ENCODE peak calls at places on chromosomes 6 and 20, in five cellular contexts. U is cardiac muscle cell, T is pancreas, J is PC-9, Q is heart left ventricle. I is an unnamed sample. For H3K9me3, the result is how much of the 10 kb centered on the place peaks cover.

GRCh38 chr6:43091592-43091991 is 15.5 kb downstream of the PTK7 start:
- DNase-seq in U (no peak), T (no peak), Q (no peak), J (no peak), I (no peak)

GRCh38 chr20:16975682-16976081 is 227.5 kb downstream of the OTOR start:
- DNase-seq in Q (no peak), J (no peak), U (no peak), T (no peak), I (no peak)

GRCh38 chr6:166162599-166163342 is 4.9 kb downstream of the TBXT start:
- DNase-seq in T (no peak), U (no peak), Q (no peak), J (no peak), I (no peak)

GRCh38 chr6:106702046-106702445 is 72.7 kb downstream of the QRSL1 start:
- DNase-seq in J (no peak), U (no peak), T (no peak), Q (no peak), I (no peak)

GRCh38 chr6:18352001-18352400 is 35.1 kb upstream of the RNF144B start:
- DNase-seq in J (no peak), T (no peak), U (no peak), Q (no peak), I (no peak)

GRCh38 chr6:92559002-92559401 is 860.4 kb downstream of the EPHA7 start:
- DNase-seq in U (no peak), Q (no peak), J (no peak), T (no peak), I (no peak)

GRCh38 chr6:19524787-19525186 is 312.4 kb upstream of the ID4 start:
- DNase-seq in J (no peak), U (no peak), T (no peak), Q (no peak), I (no peak)

GRCh38 chr20:38212806-38213606 is 47.5 kb downstream of the KIAA1755 start:
- DNase-seq in U (no peak), J (no peak), Q (no peak), T (no peak), I (no peak)

GRCh38 chr6:28940294-28940858 is 16.6 kb upstream of the TRIM27 start:
- DNase-seq in U (no peak), Q (no peak), J (peak), T (peak), I (peak)

GRCh38 chr6:141443032-141443431 is 689.7 kb upstream of the GJE1 start:
- DNase-seq in U (no peak), T (no peak), Q (no peak), J (no peak), I (no peak)

GRCh38 chr6:13554929-13555333 is 19.5 kb upstream of the SIRT5 start:
- DNase-seq in U (peak), J (peak), Q (peak), T (no peak), I (no peak)

GRCh38 chr6:168608113-168608400 is 167.1 kb downstream of the SMOC2 start:
- DNase-seq in U (no peak), J (no peak), Q (no peak), T (no peak), I (no peak)

GRCh38 chr20:35404614-35405259 is 7.0 kb downstream of the UQCC1 start:
- DNase-seq in Q (no peak), U (no peak), J (no peak), T (no peak), I (no peak)

DNA sequence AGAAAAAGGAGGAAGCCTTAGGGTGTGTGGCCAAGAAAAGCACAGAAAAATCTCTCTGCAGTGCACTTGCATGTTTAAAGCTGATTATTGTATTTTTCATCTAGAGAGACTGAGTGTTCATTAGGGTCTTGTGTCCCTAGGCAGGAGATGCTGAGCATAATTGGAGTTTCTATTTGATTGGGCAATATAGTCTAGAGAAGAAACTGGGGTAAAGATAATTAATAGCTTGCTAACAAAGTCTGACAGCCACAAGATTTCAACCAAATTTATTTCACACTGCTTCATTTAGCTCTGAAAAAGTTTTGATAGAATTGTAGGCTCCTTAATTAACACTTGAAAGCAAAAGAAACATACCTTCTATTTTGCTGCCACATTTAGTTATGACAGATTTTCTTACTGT is 2.3 kb downstream of the FLRT3 start:
- DNase-seq in T (no peak), J (no peak), Q (no peak), U (no peak), I (no peak)
- H3K4me3 ChIP-seq in T (no peak), J (peak), Q (no peak), U (peak), I (no peak)

DNA sequence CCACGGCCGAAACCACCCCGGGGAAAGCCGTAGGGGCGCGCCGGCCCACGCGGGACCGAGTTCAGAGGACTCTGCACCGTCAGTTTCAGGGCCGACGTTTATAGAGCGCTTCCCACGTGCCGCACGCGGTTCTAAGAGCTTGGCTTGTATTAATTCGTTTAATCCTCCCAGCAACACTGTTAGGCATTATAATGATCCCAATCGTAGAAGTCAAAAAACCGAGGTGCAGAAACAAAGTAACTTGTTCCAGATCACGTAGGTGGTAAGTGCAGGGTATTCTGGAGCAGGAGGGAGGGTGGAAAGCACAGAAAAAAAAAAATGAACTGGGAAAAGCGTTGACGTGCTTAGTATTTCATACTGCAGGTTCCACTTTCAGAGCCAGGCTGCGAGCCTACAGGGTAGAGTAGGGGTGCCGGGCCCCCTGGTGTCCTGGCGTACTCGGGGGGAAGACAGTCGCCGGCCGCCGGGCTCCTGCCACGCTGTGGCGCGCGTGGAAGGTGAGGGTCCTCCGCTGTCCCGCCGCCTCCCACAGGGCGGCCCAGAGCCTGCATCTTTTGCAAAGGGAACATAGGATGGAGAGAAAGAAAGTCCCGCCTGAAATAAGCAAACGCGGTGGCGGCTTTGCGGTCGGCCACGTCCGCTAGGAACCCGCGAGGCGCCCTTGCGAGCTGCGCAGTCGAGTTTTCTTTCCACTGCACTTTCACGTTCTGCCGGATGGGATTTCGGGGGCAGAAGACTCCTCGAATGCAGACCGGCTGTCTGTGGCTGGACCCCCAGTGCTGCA is 10.2 kb upstream of the FOXF2 start:
- DNase-seq in T (no peak), J (no peak), Q (no peak), U (no peak), I (no peak)
- TF ChIP-seq CTCF in T (no peak), J (no peak), Q (no peak), U (no peak), I (no peak)

GRCh38 chr6:121210943-121211342 is 123.3 kb downstream of the TBC1D32 start:
- DNase-seq in J (no peak), Q (no peak), T (no peak), U (no peak), I (no peak)

GRCh38 chr6:121222656-121223055 is 111.6 kb downstream of the TBC1D32 start:
- DNase-seq in U (peak), J (no peak), Q (no peak), T (no peak), I (no peak)

DNA sequence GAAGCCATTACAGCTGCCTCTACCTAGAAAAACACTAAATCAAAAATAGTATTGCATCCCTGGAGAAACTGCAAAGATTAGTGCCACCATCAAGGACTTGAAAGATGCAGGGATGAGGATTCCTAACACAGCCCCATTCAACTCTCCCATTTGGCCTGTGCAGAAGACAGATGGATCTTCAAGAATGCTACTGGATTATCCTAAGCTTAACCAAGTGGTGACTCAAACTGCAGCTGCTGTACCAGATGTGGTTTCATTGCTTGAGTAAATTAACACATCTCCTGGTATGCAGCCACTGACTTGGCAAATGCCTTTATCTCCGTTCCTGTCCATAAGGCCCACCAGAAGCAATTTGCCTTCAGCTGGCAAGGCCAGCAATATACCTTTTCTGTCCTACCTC is 117.4 kb downstream of the TBC1D32 start:
- DNase-seq in J (no peak), Q (no peak), T (no peak), U (peak), I (no peak)
- H3K9me3 ChIP-seq in J (under half), Q (under half), T (under half), U (under half), I (under half)

GRCh38 chr6:108591040-108591816 is 30.5 kb downstream of the FOXO3 start:
- DNase-seq in U (no peak), T (no peak), Q (no peak), J (no peak), I (no peak)
- H3K4me3 ChIP-seq in U (no peak), T (no peak), Q (no peak), J (no peak), I (no peak)

DNA sequence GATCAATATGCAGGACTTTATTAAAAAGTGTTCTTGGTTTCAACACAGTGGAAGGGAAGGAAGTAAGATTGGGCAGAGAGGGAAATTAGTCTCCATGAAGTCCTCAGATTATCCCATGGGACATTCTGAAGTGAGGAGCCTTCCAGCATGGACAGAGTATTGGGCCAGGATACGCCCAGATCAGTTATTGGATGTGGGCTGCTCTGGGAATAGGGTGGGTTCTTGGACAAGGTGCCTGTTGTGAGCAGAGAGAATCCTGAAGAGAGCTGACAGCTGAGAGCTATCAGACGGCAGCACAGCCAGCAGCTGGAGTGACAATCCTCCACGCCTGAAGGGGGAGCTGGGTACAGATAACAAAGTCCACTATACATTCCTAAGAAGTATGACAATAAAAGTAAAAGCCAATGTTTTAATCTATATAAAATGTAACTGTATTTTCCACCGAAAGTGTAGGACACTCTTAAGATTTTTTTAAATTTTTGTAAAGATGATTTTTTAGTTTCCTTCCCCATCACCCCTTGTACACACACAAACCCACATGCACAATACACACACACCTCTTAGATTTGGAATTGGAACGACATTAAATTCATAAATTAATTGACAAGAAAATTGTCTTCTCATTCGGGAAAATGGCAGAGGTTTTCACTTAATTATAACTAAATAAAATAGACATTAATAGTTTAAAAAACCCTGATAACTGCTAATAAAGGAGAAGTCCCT is 107.8 kb downstream of the FBXO5 start:
- DNase-seq in J (no peak), U (no peak), Q (no peak), T (no peak), I (no peak)
- TF ChIP-seq CTCF in J (no peak), U (no peak), Q (no peak), T (no peak), I (no peak)

I was measured in uterus.